ENCODE peak calls at places on chromosomes 13 and 19, in four cellular contexts. L is mesothelial cell of epicardium, R is thyroid gland, B is sigmoid colon. D is an unnamed sample.

GRCh38 chr19:29535432-29535831 is 9.6 kb downstream of the VSTM2B start:
- DNase-seq in L (no peak), R (no peak), B (peak; percentile 34), D (peak; percentile 64)

GRCh38 chr19:2080336-2080988 is 15.7 kb downstream of the MOB3A start:
- DNase-seq in R (no peak), B (no peak), L (no peak), D (no peak)

GRCh38 chr13:109900723-109901122 is 114.3 kb upstream of the IRS2 start:
- DNase-seq in R (no peak), L (no peak), B (no peak), D (no peak)

GRCh38 chr19:46528601-46529447 is 33.2 kb upstream of the PNMA8B start:
- DNase-seq in L (no peak), R (no peak), B (no peak), D (no peak)

GRCh38 chr19:46365561-46365960 is 18.7 kb downstream of the PPP5C start:
- DNase-seq in B (peak; percentile 20), L (no peak), R (no peak), D (no peak)

GRCh38 chr19:30082611-30083010 is 140.6 kb downstream of the URI1 start:
- DNase-seq in L (no peak), R (no peak), B (no peak), D (peak; percentile 38)

GRCh38 chr19:21202865-21203494 is 61.1 kb downstream of the ZNF431 start:
- DNase-seq in R (peak; percentile 19), B (no peak), L (no peak), D (no peak)

GRCh38 chr13:66618702-66619101 is 611.4 kb downstream of the PCDH9 start:
- DNase-seq in B (no peak), L (no peak), R (no peak), D (no peak)

GRCh38 chr13:20156711-20157110 is 4.1 kb downstream of the GJA3 start:
- DNase-seq in B (peak; percentile 15), L (no peak), R (no peak), D (no peak)

GRCh38 chr19:33302974-33303790 is 848 bp upstream of the CEBPA start:
- DNase-seq in B (peak; percentile 81), L (no peak), R (peak; percentile 74), D (no peak)

GRCh38 chr19:39194832-39195542 is 1.8 kb upstream of the NCCRP1 start:
- DNase-seq in L (no peak), R (no peak), B (no peak), D (no peak)

GRCh38 chr13:75173457-75174356 is 308.3 kb downstream of the TBC1D4 start:
- DNase-seq in R (no peak), L (no peak), B (no peak), D (no peak)

GRCh38 chr19:38376576-38376975 is 2.2 kb downstream of the PSMD8 start:
- DNase-seq in B (no peak), R (no peak), L (no peak), D (no peak)

GRCh38 chr19:19588546-19588945 is 29.9 kb downstream of the PBX4 start:
- DNase-seq in L (no peak), B (no peak), R (no peak), D (no peak)

DNA sequence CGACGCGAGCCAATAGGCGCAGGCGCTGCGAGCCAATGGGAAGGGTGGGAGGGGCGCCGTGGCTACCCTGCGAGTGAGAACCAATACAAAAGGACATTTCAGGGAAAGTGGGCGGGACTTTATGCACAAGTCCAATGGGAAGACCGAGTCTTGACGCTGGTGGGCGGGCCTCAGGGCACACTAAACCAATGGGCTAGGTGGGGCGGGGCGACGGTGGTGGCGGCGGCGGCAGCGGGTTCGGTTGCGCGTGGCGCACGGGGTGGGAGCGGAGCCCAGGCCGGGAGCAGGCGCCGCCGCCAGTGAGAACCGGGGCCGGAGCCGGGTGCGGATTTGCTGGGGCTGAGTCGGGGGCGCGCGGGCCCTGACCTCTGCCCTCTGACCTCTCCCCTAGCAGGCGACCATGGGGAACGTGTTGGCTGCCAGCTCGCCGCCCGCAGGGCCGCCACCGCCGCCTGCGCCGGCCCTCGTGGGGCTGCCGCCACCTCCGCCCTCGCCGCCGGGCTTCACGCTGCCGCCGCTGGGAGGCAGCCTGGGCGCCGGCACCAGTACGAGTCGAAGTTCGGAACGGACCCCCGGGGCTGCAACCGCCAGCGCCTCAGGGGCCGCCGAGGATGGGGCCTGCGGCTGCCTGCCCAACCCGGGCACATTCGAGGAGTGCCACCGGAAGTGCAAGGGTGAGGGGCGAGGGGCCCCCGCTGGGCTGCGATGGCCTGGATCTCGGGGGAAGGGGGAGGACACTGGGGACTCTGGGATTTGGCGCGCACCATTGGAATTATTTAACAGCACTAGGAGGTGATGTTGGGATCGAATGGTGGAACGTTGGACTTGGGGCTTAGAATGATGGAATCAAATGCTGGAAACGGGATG is at the start of gene TOMM40:
- DNase-seq in B (peak; percentile 100), L (peak; percentile 99), R (no peak), D (peak; percentile 99)
- TF ChIP-seq CTCF in B (no peak), L (no peak), R (no peak), D (peak; percentile 72)

DNA sequence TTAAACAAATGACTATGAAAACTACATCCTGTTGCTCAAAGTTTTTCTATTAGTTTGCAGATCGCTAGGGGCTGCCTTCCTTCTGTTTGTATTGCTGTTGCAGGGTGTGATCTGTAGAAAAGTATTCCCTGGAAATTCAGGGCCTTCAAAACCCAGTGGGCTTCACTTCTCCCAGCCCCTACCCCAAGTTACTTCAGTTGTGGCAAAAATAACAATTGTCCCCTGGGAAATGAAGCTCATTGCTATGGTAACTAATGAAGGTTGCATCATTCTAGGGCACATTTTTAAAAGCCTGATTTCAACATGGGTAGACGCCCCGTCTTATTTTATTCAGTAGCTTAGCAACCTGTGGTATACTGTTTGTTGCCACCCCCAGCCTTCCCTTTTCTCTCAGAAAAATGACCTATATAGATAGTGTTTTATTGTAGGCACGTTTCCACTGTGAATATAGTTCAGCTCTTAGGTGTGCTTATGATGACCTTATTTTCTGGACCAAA is 60.9 kb downstream of the WDFY2 start:
- DNase-seq in R (no peak), L (no peak), B (no peak), D (no peak)
- TF ChIP-seq CTCF in R (no peak), L (no peak), B (no peak), D (no peak)

DNA sequence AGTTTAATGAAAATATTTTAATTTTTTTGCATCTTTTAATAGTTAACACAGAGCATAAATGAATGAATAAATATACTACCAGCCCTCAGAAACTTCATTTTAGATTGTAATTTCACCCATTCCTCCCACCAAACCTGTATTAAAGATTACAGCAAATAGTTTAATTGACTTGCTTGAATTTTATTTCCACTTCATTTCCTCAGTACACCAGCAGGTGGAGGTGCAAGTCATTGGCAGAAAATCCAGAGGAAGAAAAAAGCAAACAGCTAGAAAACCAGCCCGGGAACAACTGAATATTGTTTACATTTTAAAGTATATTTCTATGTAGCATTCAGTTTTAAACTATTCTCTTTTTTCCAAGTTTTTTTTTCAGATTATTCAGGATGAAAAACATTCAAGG is 177.8 kb downstream of the OLFM4 start:
- DNase-seq in B (no peak), L (no peak), R (no peak), D (no peak)
- TF ChIP-seq CTCF in B (no peak), L (peak; percentile 79), R (no peak), D (peak; percentile 65)

DNA sequence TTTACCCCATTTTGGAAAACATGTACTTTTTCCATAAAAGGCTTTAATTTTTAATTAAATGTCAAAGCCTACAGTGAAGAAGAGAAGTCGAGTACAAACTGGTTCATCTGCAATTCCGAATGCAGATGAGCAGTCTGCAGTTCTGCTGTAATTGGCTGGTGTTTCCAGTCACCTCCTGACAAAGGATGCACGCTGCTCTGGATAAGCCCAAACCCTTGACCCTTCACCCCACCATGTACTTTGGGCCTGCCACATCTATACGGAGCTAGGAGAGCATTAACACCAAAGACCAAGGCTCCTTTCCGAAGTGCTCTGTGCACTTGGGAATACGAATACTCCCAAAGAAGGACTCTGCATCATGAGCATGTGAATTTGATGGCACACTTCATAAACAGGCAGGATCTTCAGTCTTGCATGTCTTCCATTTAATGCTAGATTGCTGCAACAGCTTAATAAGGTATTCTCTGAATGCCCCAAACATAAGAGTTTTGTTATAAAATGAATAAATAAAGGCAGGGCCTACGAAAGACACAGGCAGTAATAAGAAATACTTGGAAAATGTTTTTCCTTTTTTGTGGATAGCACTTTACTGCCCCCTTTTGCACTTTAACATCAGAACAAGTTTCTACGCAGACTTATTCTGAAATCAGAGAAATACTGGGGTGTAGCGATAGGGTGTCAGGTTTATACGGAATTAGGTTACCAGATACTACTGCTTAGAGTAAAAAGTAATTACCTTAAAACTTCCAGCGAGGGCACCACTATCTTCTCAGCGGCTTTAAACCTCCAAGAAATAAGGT is 15.1 kb downstream of the EFNB2 start:
- DNase-seq in L (no peak), B (no peak), R (no peak), D (no peak)
- TF ChIP-seq CTCF in L (no peak), B (peak; percentile 33), R (no peak), D (peak; percentile 83)

GRCh38 chr19:3440082-3440481 is 40.2 kb downstream of the SMIM24 start:
- DNase-seq in R (no peak), L (no peak), B (peak; percentile 74), D (no peak)
- TF ChIP-seq CTCF in R (no peak), L (no peak), B (peak; percentile 15), D (peak; percentile 67)

D was measured in chondrocyte.